ENCODE peak calls at places on chromosome 19, in five cellular contexts. T is DMS153, O is heart left ventricle, M is endodermal cell, E is hepatocyte. G is an unnamed sample.

GRCh38 chr19:34382471-34382870 is 17.5 kb downstream of the GPI start:
- DNase-seq in T (no peak), O (no peak), M (no peak), E (no peak), G (no peak)

GRCh38 chr19:21559444-21559843 is 54.0 kb downstream of the ZNF429 start:
- DNase-seq in T (no peak), O (no peak), M (no peak), E (no peak), G (no peak)

GRCh38 chr19:6227156-6227940 is 52.4 kb downstream of the MLLT1 start:
- DNase-seq in T (no peak), O (no peak), M (no peak), E (no peak), G (peak)

GRCh38 chr19:43802216-43802951 is at the start of gene LYPD5:
- DNase-seq in T (no peak), O (no peak), M (no peak), E (no peak), G (no peak)

GRCh38 chr19:3275068-3275582 is 50.7 kb downstream of the CELF5 start:
- DNase-seq in T (no peak), O (no peak), M (no peak), E (no peak), G (peak)

GRCh38 chr19:7699422-7700127 is 2.4 kb downstream of the FCER2 start:
- DNase-seq in T (no peak), O (no peak), M (no peak), E (no peak), G (peak)

GRCh38 chr19:50794074-50794777 is 4.0 kb downstream of the ACP4 start:
- DNase-seq in T (no peak), O (no peak), M (no peak), E (peak), G (no peak)

GRCh38 chr19:17302391-17303166 is 646 bp downstream of the ABHD8 start:
- DNase-seq in T (no peak), O (no peak), M (peak), E (no peak), G (peak)

GRCh38 chr19:42253245-42254082 is 1.5 kb downstream of the ERF start:
- DNase-seq in T (no peak), O (peak), M (peak), E (peak), G (peak)

GRCh38 chr19:55070755-55071502 is 4.7 kb upstream of the EPS8L1 start:
- DNase-seq in T (no peak), O (no peak), M (no peak), E (peak), G (no peak)

GRCh38 chr19:45169602-45170001 is 8.4 kb downstream of the TRAPPC6A start:
- DNase-seq in T (no peak), O (no peak), M (no peak), E (peak), G (no peak)

G was measured in H7.